ENCODE peak calls at places on chromosome 12, in six cellular contexts. A is vagina, X is WTC11, R is breast epithelium, O is body of pancreas, H is RWPE1. C is an unnamed sample.

GRCh38 chr12:115008951-115009350 is 325.0 kb upstream of the TBX3 start:
- DNase-seq in A (no peak), X (no peak), R (no peak), O (no peak), H (no peak), C (no peak)

GRCh38 chr12:46492471-46493351 is 120.1 kb upstream of the SLC38A2 start:
- DNase-seq in A (no peak), X (no peak), R (no peak), O (peak), H (peak), C (peak)

GRCh38 chr12:11877869-11878780 is 192.6 kb upstream of the BCL2L14 start:
- DNase-seq in A (no peak), X (no peak), R (peak), O (peak), H (peak), C (peak)

GRCh38 chr12:66848967-66849366 is 170.1 kb upstream of the GRIP1 start:
- DNase-seq in A (no peak), X (no peak), R (no peak), O (no peak), H (no peak), C (no peak)

GRCh38 chr12:55694651-55695050 is 13.1 kb downstream of the ITGA7 start:
- DNase-seq in A (no peak), X (no peak), R (no peak), O (no peak), H (no peak), C (peak)

GRCh38 chr12:1696800-1697199 is 5.9 kb downstream of the ADIPOR2 start:
- DNase-seq in A (no peak), X (no peak), R (no peak), O (no peak), H (no peak), C (no peak)

GRCh38 chr12:130017571-130018449 is 114.0 kb upstream of the TMEM132D start:
- DNase-seq in A (no peak), X (no peak), R (no peak), O (no peak), H (peak), C (no peak)

GRCh38 chr12:53068811-53069585 is 10.2 kb downstream of the SPRYD3 start:
- DNase-seq in A (peak), X (no peak), R (no peak), O (no peak), H (peak), C (peak)

GRCh38 chr12:89693639-89694202 is 14.9 kb downstream of the ATP2B1 start:
- DNase-seq in A (no peak), X (no peak), R (no peak), O (no peak), H (no peak), C (no peak)

GRCh38 chr12:98870521-98870920 is 225.4 kb downstream of the APAF1 start:
- DNase-seq in A (no peak), X (no peak), R (no peak), O (no peak), H (no peak), C (no peak)

GRCh38 chr12:20367731-20368652 is at the start of gene PDE3A:
- DNase-seq in A (peak), X (peak), R (no peak), O (peak), H (peak), C (peak)

GRCh38 chr12:22306311-22306710 is 28.2 kb downstream of the ST8SIA1 start:
- DNase-seq in A (no peak), X (no peak), R (no peak), O (no peak), H (no peak), C (no peak)

GRCh38 chr12:43805857-43806736 is at the start of gene TWF1:
- DNase-seq in A (no peak), X (peak), R (peak), O (peak), H (peak), C (peak)

GRCh38 chr12:56629459-56630179 is 507 bp downstream of the BAZ2A start:
- DNase-seq in A (no peak), X (no peak), R (peak), O (peak), H (no peak), C (peak)

GRCh38 chr12:54259194-54260011 is 20.5 kb downstream of the CBX5 start:
- DNase-seq in A (no peak), X (peak), R (peak), O (peak), H (peak), C (peak)

GRCh38 chr12:1348606-1349005 is 245.8 kb downstream of the FBXL14 start:
- DNase-seq in A (no peak), X (no peak), R (no peak), O (no peak), H (no peak), C (no peak)

GRCh38 chr12:70043490-70044138 is 199.6 kb upstream of the CNOT2 start:
- DNase-seq in A (no peak), X (no peak), R (no peak), O (no peak), H (no peak), C (no peak)

GRCh38 chr12:27852742-27853141 is 72.7 kb upstream of the MANSC4 start:
- DNase-seq in A (no peak), X (no peak), R (no peak), O (no peak), H (no peak), C (no peak)

GRCh38 chr12:59429766-59430165 is 166.1 kb upstream of the SLC16A7 start:
- DNase-seq in A (no peak), X (no peak), R (no peak), O (no peak), H (no peak), C (no peak)

GRCh38 chr12:132423251-132424117 is 66.5 kb upstream of the FBRSL1 start:
- DNase-seq in A (no peak), X (peak), R (no peak), O (no peak), H (peak), C (no peak)

GRCh38 chr12:30837595-30837994 is 82.8 kb upstream of the CAPRIN2 start:
- DNase-seq in A (peak), X (no peak), R (no peak), O (no peak), H (no peak), C (no peak)

GRCh38 chr12:30836656-30837445 is 82.1 kb upstream of the CAPRIN2 start:
- DNase-seq in A (peak), X (no peak), R (no peak), O (no peak), H (no peak), C (no peak)

GRCh38 chr12:30840715-30841114 is 85.8 kb upstream of the TSPAN11 start:
- DNase-seq in A (no peak), X (no peak), R (no peak), O (no peak), H (no peak), C (no peak)

GRCh38 chr12:30843211-30843610 is 83.3 kb upstream of the TSPAN11 start:
- DNase-seq in A (peak), X (no peak), R (no peak), O (no peak), H (no peak), C (no peak)

GRCh38 chr12:30839643-30840190 is 85.0 kb upstream of the CAPRIN2 start:
- DNase-seq in A (no peak), X (no peak), R (no peak), O (no peak), H (no peak), C (no peak)
- TF ChIP-seq CTCF in A (no peak), X (no peak), R (no peak), O (no peak), H (no peak), C (no peak)

GRCh38 chr12:90953956-90954421 is 987 bp downstream of the CCER1 start:
- DNase-seq in A (no peak), X (peak), R (no peak), O (no peak), H (no peak), C (peak)
- TF ChIP-seq CTCF in A (no peak), X (peak), R (no peak), O (peak), H (peak), C (peak)

GRCh38 chr12:7937867-7938506 is 2.0 kb upstream of the SLC2A3 start:
- DNase-seq in A (no peak), X (no peak), R (no peak), O (no peak), H (no peak), C (peak)
- TF ChIP-seq CTCF in A (no peak), X (no peak), R (peak), O (no peak), H (no peak), C (peak)

DNA sequence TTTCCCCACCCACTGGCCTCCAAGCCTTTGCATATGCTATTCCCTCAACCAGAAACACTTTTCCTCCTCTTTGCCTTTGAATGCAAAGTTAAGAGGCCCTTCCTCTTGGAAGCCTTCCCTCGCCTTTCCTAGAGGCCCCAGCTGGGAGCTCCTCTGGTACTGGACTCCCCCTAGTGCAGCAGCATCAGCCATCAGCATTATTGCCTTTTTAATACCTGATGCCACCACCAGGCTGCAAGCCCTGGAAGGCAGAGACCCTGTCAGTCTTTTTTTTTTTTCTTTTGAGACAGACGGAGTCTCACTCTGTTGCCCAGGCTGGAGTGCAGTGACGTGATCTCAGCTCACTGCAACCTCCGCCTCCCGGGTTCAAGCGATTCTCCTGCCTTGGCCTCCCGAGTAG is 19.1 kb upstream of the PLA2G1B start:
- DNase-seq in A (no peak), X (no peak), R (no peak), O (no peak), H (no peak), C (peak)
- TF ChIP-seq CTCF in A (no peak), X (no peak), R (no peak), O (no peak), H (no peak), C (no peak)

GRCh38 chr12:127363392-127363791 is 903.6 kb upstream of the TMEM132C start:
- DNase-seq in A (peak), X (no peak), R (no peak), O (no peak), H (no peak), C (no peak)
- TF ChIP-seq CTCF in A (no peak), X (no peak), R (no peak), O (no peak), H (no peak), C (peak)

GRCh38 chr12:102480401-102480800 is at the start of gene IGF1:
- DNase-seq in A (no peak), X (no peak), R (no peak), O (no peak), H (no peak), C (no peak)
- TF ChIP-seq CTCF in A (no peak), X (no peak), R (no peak), O (peak), H (no peak), C (no peak)

GRCh38 chr12:39692258-39692853 is 72.8 kb upstream of the ABCD2 start:
- DNase-seq in A (no peak), X (no peak), R (no peak), O (no peak), H (no peak), C (no peak)
- TF ChIP-seq CTCF in A (peak), X (no peak), R (peak), O (peak), H (peak), C (peak)

GRCh38 chr12:50039151-50039835 is 14.0 kb upstream of the RACGAP1 start:
- DNase-seq in A (no peak), X (peak), R (peak), O (peak), H (peak), C (peak)
- TF ChIP-seq CTCF in A (peak), X (peak), R (peak), O (peak), H (peak), C (peak)

DNA sequence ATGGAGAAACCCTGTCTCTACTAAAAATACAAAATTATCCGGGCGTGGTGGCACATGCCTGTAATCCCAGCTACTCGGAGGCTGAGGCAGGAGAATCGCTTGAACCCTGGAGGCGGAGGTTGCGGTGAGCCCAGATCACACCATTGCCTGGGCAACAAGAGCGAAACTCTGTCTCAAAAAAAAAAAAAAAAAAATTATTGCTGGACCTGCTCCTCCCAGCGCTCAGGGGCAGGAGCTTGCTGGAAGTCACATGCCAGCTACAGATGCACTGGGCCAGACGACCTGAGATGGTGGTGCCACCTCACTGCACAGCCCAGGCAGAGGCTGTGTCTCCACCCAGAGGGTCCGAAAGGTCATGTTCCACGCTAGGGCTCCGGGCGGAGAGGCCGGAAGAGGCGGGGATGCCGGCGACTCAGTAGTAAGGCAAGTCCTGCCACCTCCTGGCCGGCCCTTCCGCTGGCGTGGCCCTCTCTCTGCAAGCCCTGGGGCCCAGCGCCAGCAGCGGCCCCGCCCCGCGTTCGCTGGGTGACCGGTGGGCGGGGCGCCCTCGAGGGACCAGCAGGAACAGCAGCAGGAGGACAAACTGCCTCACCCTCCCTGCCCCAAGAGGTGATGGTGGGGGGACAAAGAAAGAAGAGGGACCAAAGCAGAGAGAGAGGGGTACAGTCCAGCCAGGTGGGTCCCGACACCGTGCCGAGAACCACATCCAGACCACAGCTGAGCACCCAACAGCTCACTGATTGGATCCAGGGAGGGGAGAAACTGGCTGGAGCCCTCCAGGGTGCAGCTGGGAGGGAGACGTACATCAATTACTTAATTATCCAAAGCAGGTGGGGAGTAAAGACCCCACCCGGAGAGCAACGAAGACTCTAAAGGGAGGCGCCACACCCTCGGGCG is 3.6 kb upstream of the RHOF start:
- DNase-seq in A (peak), X (peak), R (peak), O (peak), H (no peak), C (peak)
- TF ChIP-seq CTCF in A (peak), X (no peak), R (peak), O (peak), H (peak), C (peak)

C was measured in osteoblast.